ENCODE peak calls at places on chromosomes 11 and 22, in eight cellular contexts. Z, G, N, S, T, F, D and U are unnamed samples. For H3K4me1 and H3K36me3, the result is how much of the 10 kb centered on the place peaks cover.

GRCh38 chr22:37525073-37525745 is 6.0 kb upstream of the CARD10 start:
- DNase-seq in Z (no peak), G (no peak), N (no peak), S (no peak), T (no peak), F (no peak), D (no peak), U (no peak)

GRCh38 chr11:87317441-87317840 is 279.7 kb downstream of the TMEM135 start:
- DNase-seq in Z (no peak), G (no peak), N (no peak), S (no peak), T (no peak), F (no peak), D (no peak), U (no peak)

GRCh38 chr11:74749127-74749964 is 697 bp downstream of the RNF169 start:
- DNase-seq in Z (peak), G (peak), N (peak), S (peak), T (peak), F (no peak), D (peak), U (peak)

GRCh38 chr11:66045177-66045639 is 3.8 kb downstream of the GAL3ST3 start:
- DNase-seq in Z (peak), G (peak), N (peak), S (peak), T (peak), F (peak), D (peak), U (peak)

GRCh38 chr11:12126352-12127019 is 16.1 kb downstream of the MICAL2 start:
- DNase-seq in Z (no peak), G (no peak), N (no peak), S (peak), T (no peak), F (no peak), D (no peak), U (no peak)

GRCh38 chr11:102850973-102851745 is 7.8 kb upstream of the MMP3 start:
- DNase-seq in Z (no peak), G (no peak), N (no peak), S (no peak), T (no peak), F (no peak), D (no peak), U (no peak)

GRCh38 chr11:45852712-45853101 is 5.4 kb downstream of the CRY2 start:
- DNase-seq in Z (peak), G (no peak), N (no peak), S (no peak), T (no peak), F (no peak), D (no peak), U (peak)

GRCh38 chr11:115439385-115439784 is 64.8 kb downstream of the CADM1 start:
- DNase-seq in Z (no peak), G (no peak), N (no peak), S (no peak), T (no peak), F (no peak), D (no peak), U (no peak)

GRCh38 chr11:129721685-129722084 is 94.0 kb upstream of the TMEM45B start:
- DNase-seq in Z (no peak), G (no peak), N (no peak), S (no peak), T (no peak), F (no peak), D (no peak), U (no peak)

GRCh38 chr11:32374261-32374711 is 61.1 kb downstream of the WT1 start:
- DNase-seq in Z (no peak), G (no peak), N (peak), S (no peak), T (peak), F (peak), D (peak), U (no peak)

GRCh38 chr22:20206709-20207215 is 55.9 kb upstream of the CCDC188 start:
- DNase-seq in Z (no peak), G (peak), N (no peak), S (no peak), T (peak), F (no peak), D (no peak), U (peak)

GRCh38 chr22:43239956-43240355 is 53.0 kb upstream of the TTLL12 start:
- DNase-seq in Z (no peak), G (no peak), N (no peak), S (no peak), T (no peak), F (no peak), D (no peak), U (no peak)

GRCh38 chr11:19994712-19995111 is 165.6 kb downstream of the DBX1 start:
- DNase-seq in Z (no peak), G (no peak), N (no peak), S (no peak), T (no peak), F (no peak), D (no peak), U (no peak)

GRCh38 chr22:21663738-21664137 is 2.1 kb upstream of the PPIL2 start:
- DNase-seq in Z (no peak), G (no peak), N (no peak), S (no peak), T (no peak), F (no peak), D (no peak), U (no peak)

GRCh38 chr11:117795726-117796455 is 1.1 kb downstream of the DSCAML1 start:
- DNase-seq in Z (no peak), G (no peak), N (peak), S (no peak), T (no peak), F (no peak), D (no peak), U (no peak)

GRCh38 chr11:124520253-124520854 is 23.1 kb downstream of the OR8B12 start:
- DNase-seq in Z (no peak), G (no peak), N (no peak), S (no peak), T (no peak), F (no peak), D (no peak), U (no peak)

DNA sequence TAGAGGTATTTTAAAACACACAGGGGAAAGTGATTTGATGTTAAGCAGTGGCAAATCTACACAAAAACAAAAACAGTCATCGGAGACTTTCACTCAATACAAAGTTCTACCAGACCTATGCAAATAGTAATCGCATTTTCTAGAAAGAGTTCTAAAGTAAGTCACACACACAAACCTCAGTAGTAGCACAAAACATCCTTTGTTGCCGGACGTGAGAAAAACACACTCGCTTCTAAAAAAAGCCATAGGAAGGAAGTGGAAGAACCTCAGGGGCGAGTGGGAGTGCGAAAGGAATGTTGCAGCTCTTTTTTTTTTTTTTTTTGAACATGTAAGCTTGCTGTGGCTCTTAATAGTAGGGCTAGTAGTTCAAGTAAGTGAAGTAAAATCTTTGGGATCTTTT is 88.9 kb downstream of the MAML2 start:
- DNase-seq in Z (no peak), G (peak), N (no peak), S (no peak), T (peak), F (no peak), D (no peak), U (no peak)
- H3K4me1 ChIP-seq in Z (half or more), G (half or more), N (under half), S (under half), T (under half), F (under half), D (under half), U (under half)

GRCh38 chr11:67248653-67249052 is 17.6 kb upstream of the GRK2 start:
- DNase-seq in Z (no peak), G (no peak), N (no peak), S (peak), T (no peak), F (no peak), D (no peak), U (peak)

GRCh38 chr11:67251841-67252240 is 14.4 kb upstream of the GRK2 start:
- DNase-seq in Z (no peak), G (no peak), N (no peak), S (no peak), T (no peak), F (no peak), D (no peak), U (no peak)

GRCh38 chr11:67252831-67253239 is 13.4 kb upstream of the GRK2 start:
- DNase-seq in Z (no peak), G (peak), N (peak), S (no peak), T (peak), F (no peak), D (peak), U (no peak)

GRCh38 chr11:67247946-67248550 is 18.2 kb upstream of the GRK2 start:
- DNase-seq in Z (no peak), G (no peak), N (no peak), S (no peak), T (no peak), F (no peak), D (no peak), U (no peak)

GRCh38 chr11:67250059-67251043 is 15.9 kb upstream of the GRK2 start:
- DNase-seq in Z (no peak), G (no peak), N (no peak), S (no peak), T (no peak), F (no peak), D (no peak), U (no peak)
- H3K36me3 ChIP-seq in Z (half or more), G (half or more), N (under half), S (half or more), T (under half), F (under half), D (half or more), U (under half)

GRCh38 chr11:64608260-64608538 is 17.2 kb downstream of the SLC22A12 start:
- DNase-seq in Z (no peak), G (no peak), N (no peak), S (no peak), T (no peak), F (no peak), D (no peak), U (no peak)
- H3K4me3 ChIP-seq in Z (peak), G (no peak), N (no peak), S (no peak), T (no peak), F (peak), D (no peak), U (no peak)

GRCh38 chr11:13260196-13260962 is 17.2 kb upstream of the BMAL1 start:
- DNase-seq in Z (no peak), G (no peak), N (no peak), S (no peak), T (no peak), F (no peak), D (no peak), U (no peak)
- H3K4me1 ChIP-seq in Z (under half), G (under half), N (under half), S (under half), T (under half), F (under half), D (under half), U (under half)

DNA sequence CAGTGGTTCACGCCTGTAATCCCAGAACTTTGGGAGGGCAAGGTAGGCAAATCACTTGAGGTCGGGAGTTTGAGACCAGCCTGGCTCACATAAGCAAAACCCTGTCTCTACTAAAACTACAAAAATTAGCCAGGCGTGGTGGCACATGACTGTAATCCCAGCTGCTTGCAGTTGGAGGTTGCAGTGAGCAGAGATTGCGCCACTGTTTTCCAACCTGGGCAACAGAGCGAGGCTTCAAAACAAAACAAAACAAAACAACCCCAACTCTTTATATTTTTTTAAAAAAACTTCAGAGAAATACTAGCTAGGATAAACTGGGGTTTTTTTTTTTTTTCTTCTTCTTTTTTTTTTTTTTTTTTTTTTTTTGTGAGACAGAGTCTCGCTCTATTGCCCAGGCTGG is 31.8 kb upstream of the RAPSN start:
- DNase-seq in Z (no peak), G (no peak), N (no peak), S (no peak), T (no peak), F (no peak), D (no peak), U (no peak)
- H3K36me3 ChIP-seq in Z (half or more), G (half or more), N (under half), S (under half), T (under half), F (under half), D (half or more), U (half or more)

DNA sequence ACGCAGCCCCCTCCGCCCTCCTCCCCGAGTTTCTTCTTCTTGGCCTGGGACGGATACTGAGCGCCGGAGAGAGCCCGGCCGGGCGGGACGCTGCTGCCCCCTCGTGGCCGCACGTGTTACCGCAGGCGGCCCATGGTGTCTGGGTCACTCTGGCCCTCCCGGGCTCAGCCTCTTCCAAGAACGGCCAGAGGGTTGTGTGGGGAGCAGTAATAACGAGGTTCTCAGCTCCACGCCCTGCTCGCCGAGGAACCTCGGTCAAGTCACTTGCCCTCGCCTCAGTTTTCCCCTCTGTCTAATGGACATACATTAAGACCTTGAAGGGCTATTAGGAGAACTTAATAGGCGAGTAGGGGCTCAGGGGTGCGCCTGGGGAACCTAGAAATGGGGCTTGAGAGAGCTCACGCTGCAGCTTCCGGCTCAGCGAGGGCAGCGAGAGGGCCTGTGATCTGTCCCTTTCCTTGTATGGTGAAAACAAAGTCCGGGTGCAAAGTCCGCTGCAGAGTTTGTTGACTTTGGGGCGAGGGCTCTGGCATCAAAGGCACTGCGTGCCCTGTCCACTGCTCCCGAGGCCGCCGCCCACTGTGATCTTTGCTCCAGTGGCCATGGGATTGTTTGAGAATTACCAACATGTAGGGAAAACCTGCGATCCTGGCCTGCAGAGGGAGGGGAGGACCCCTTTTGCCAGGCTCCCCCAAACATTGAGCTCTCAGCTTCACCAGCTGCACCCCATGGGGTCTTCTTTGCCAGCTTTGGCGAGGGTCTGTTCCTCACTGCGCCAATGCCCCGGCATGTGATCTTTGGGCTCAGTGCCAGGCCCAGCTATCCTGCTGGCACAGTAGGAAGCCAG is 14.4 kb upstream of the LRP5 start:
- DNase-seq in Z (peak), G (peak), N (peak), S (peak), T (peak), F (peak), D (peak), U (peak)
- H3K4me3 ChIP-seq in Z (peak), G (no peak), N (no peak), S (no peak), T (no peak), F (no peak), D (no peak), U (peak)

DNA sequence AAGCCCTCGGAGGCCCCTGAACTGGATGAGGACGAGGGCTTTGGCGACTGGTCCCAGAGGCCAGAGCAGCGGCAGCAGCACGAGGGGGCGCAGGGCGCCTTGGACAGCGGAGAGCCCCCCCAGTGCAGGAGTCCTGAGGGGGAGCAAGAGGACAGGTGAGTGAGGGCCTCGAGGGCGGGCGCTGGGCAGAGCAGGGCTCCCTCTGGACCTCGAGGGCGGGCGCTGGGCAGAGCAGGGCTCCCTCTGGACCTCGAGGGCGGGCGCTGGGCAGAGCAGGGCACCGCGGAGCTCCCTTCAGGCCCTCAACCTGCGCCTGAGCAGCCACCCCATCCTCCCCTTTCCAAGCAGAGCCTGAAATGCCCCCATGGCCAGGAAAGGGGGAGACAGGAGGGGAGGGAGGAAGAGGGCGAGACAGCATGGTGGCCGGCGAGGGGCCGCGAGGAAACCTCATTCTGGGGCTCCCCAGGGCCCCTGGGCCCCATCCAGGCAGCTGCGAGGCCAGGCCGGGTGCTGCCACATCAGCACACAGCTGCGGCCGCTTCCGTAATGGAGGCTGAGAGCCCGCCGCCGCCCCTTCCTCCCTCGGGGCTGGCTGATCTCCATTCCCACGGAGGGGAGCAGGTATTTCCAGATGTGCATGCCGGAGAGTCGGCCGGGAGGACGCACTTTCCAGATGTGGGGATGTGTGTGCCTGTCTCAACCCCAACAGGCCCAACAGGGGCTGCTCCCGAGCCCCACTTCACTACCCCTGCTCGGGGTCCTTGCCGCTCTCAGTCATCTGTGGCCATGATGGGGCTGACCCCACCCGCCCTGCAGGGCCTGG is 10.0 kb downstream of the PRR33 start:
- DNase-seq in Z (peak), G (no peak), N (no peak), S (no peak), T (peak), F (peak), D (no peak), U (no peak)
- H3K4me1 ChIP-seq in Z (half or more), G (under half), N (under half), S (under half), T (under half), F (under half), D (under half), U (under half)

DNA sequence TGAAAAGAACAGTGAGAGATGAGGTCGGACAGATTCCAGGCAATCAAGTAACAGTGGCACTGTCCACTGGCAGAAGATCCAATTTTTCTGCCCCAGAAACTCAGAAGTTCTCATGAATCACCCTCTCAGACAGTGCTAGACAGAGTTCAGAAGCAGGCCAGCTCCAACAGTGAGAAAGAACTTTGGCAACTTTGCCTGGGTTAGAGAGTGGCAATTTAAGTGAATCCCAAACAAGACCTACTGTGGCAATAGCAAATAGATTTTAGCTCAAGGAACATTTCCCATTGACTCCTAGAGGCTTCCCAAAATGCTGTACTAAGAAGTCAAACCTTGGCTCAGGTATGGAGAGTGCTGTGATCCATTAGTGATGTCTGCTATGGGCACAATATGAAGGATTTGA is 12.3 kb downstream of the CD44 start:
- DNase-seq in Z (no peak), G (no peak), N (no peak), S (no peak), T (no peak), F (no peak), D (no peak), U (no peak)
- H3K36me3 ChIP-seq in Z (under half), G (under half), N (under half), S (under half), T (under half), F (under half), D (under half), U (under half)